ENCODE peak calls at places on chromosomes 12 and 14, in five cellular contexts. H, C, F, D and W are unnamed samples.

GRCh38 chr12:6868211-6869048 is 1.1 kb downstream of the TPI1 start:
- DNase-seq in F (peak; percentile 45), C (peak; percentile 20), D (no peak), H (no peak), W (peak; percentile 46)

GRCh38 chr14:21091784-21092146 is 6.7 kb downstream of the ZNF219 start:
- DNase-seq in H (no peak), C (no peak), D (no peak), F (no peak), W (peak; percentile 74)

GRCh38 chr12:91144053-91144452 is 32.8 kb upstream of the LUM start:
- DNase-seq in C (no peak), D (no peak), F (no peak), H (no peak), W (no peak)

GRCh38 chr14:104735830-104736642 is 12.0 kb downstream of the ADSS1 start:
- DNase-seq in H (no peak), D (no peak), C (no peak), F (no peak), W (peak; percentile 97)

GRCh38 chr12:126347421-126347820 is 1282.2 kb downstream of the AACS start:
- DNase-seq in H (no peak), F (peak; percentile 28), C (no peak), D (no peak), W (no peak)

GRCh38 chr12:44703311-44703910 is 172.7 kb downstream of the NELL2 start:
- DNase-seq in C (no peak), F (no peak), D (no peak), H (no peak), W (no peak)

GRCh38 chr12:30796508-30796780 is 41.7 kb upstream of the CAPRIN2 start:
- DNase-seq in F (peak; percentile 79), D (peak; percentile 77), H (peak; percentile 70), C (peak; percentile 66), W (no peak)

GRCh38 chr14:95137164-95137803 is 20.0 kb downstream of the DICER1 start:
- DNase-seq in C (no peak), F (no peak), D (no peak), H (no peak), W (no peak)

GRCh38 chr12:27337376-27337775 is 4.7 kb downstream of the BMAL2 start:
- DNase-seq in H (no peak), D (no peak), C (no peak), F (no peak), W (no peak)

GRCh38 chr14:104494483-104494882 is 85.1 kb upstream of the C14orf180 start:
- DNase-seq in F (no peak), C (no peak), H (no peak), D (no peak), W (no peak)

GRCh38 chr12:20364501-20364900 is 3.8 kb upstream of the PDE3A start:
- DNase-seq in F (no peak), H (no peak), D (no peak), C (no peak), W (no peak)

GRCh38 chr14:103594265-103594664 is 31.5 kb downstream of the COA8 start:
- DNase-seq in D (peak; percentile 49), H (peak; percentile 79), C (peak; percentile 71), F (peak; percentile 92), W (peak; percentile 82)

GRCh38 chr14:64604854-64605253 is 55.1 kb downstream of the PPP1R36 start:
- DNase-seq in C (no peak), H (peak; percentile 48), F (no peak), D (no peak), W (no peak)

GRCh38 chr14:59321184-59321952 is 132.9 kb downstream of the DAAM1 start:
- DNase-seq in D (no peak), H (peak; percentile 81), F (no peak), C (no peak), W (no peak)

GRCh38 chr14:33711761-33712160 is 239.1 kb downstream of the EGLN3 start:
- DNase-seq in H (no peak), C (no peak), F (no peak), D (peak; percentile 28), W (no peak)

GRCh38 chr12:49251357-49251756 is 13.5 kb upstream of the TUBA1C start:
- DNase-seq in C (no peak), D (no peak), F (no peak), H (no peak), W (no peak)

GRCh38 chr12:1374296-1374695 is 220.1 kb downstream of the FBXL14 start:
- DNase-seq in C (no peak), F (no peak), D (no peak), H (no peak), W (no peak)

GRCh38 chr12:10366875-10367274 is 23.0 kb downstream of the KLRK1 start:
- DNase-seq in F (no peak), D (no peak), H (no peak), C (no peak), W (no peak)

GRCh38 chr14:56145965-56146364 is 27.8 kb downstream of the PELI2 start:
- DNase-seq in D (no peak), H (peak; percentile 80), F (no peak), C (no peak), W (no peak)

GRCh38 chr12:10668526-10668925 is 5.3 kb downstream of the STYK1 start:
- DNase-seq in C (no peak), H (no peak), F (no peak), D (no peak), W (no peak)

GRCh38 chr12:100830003-100830795 is 35.6 kb downstream of the ANO4 start:
- DNase-seq in D (no peak), F (no peak), H (no peak), C (no peak), W (no peak)

GRCh38 chr12:83996671-83997070 is 915.9 kb downstream of the SLC6A15 start:
- DNase-seq in F (no peak), C (no peak), H (no peak), D (no peak), W (no peak)

GRCh38 chr12:33115716-33116115 is 219.1 kb upstream of the PKP2 start:
- DNase-seq in H (no peak), C (no peak), D (no peak), F (no peak), W (no peak)

GRCh38 chr12:109671482-109671881 is 42.1 kb upstream of the FAM222A start:
- DNase-seq in C (no peak), D (no peak), F (no peak), H (no peak), W (peak; percentile 19)

GRCh38 chr12:57887631-57888406 is 41.3 kb upstream of the CTDSP2 start:
- DNase-seq in H (peak; percentile 66), C (no peak), D (no peak), F (no peak), W (no peak)

GRCh38 chr14:20379743-20380142 is 33.6 kb downstream of the TEP1 start:
- DNase-seq in D (no peak), C (no peak), H (no peak), F (no peak), W (no peak)

GRCh38 chr12:1044697-1045096 is 53.7 kb downstream of the ERC1 start:
- DNase-seq in H (peak; percentile 55), C (no peak), F (no peak), D (no peak), W (no peak)

GRCh38 chr14:82398313-82398712 is 864.7 kb upstream of the SEL1L start:
- DNase-seq in D (no peak), F (no peak), H (no peak), C (no peak), W (no peak)

GRCh38 chr14:86404425-86404824 is 874.5 kb downstream of the FLRT2 start:
- DNase-seq in C (no peak), D (no peak), H (no peak), F (no peak), W (no peak)

GRCh38 chr14:45526715-45527549 is 273.9 kb upstream of the MIS18BP1 start:
- DNase-seq in H (no peak), C (peak; percentile 32), F (peak; percentile 81), D (peak; percentile 48), W (no peak)

GRCh38 chr14:30708157-30708556 is 86.0 kb downstream of the SCFD1 start:
- DNase-seq in C (no peak), D (no peak), H (no peak), F (peak; percentile 28), W (no peak)

DNA sequence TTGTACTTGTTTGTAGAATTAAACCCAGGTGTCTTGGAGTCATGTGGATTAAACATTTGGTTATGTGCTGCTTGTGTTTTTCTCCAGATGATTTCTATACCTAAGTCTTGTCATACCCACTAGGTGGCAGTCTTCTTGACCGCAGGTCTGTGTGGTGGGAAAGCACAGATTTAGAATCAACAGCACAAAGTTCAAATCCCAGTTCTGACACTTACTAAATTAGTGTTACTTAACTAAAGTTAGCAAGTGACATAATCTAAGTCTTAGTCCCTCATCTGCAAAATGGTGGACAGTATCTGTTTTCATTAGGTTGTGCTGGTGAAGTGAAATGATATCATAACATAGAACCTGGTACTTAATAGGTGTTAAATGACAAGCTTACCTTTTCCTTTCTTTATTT is 151.0 kb upstream of the ARHGAP5 start:
- DNase-seq in H (no peak), C (no peak), D (peak; percentile 22), F (peak; percentile 70), W (no peak)
- H3K9ac ChIP-seq in H (no peak overlapping the region), C (no peak overlapping the region), D (no peak overlapping the region), F (no peak overlapping the region), W (no peak overlapping the region)

GRCh38 chr12:68636268-68636667 is 25.6 kb downstream of the RAP1B start:
- DNase-seq in F (no peak), C (no peak), D (no peak), H (peak; percentile 76), W (no peak)
- H3K4me1 ChIP-seq in F (peaks cover 10% of the 10 kb centered on the region), C (no peaks in the 10 kb centered on the region), D (no peaks in the 10 kb centered on the region), H (peaks cover 10% of the 10 kb centered on the region), W (no peaks in the 10 kb centered on the region)

GRCh38 chr12:89230376-89231101 is 121.8 kb downstream of the DUSP6 start:
- DNase-seq in C (no peak), F (no peak), D (no peak), H (no peak), W (no peak)
- H3K9ac ChIP-seq in C (no peak overlapping the region), F (no peak overlapping the region), D (no peak overlapping the region), H (no peak overlapping the region), W (no peak overlapping the region)

GRCh38 chr12:113129664-113130456 is 5.7 kb downstream of the RASAL1 start:
- DNase-seq in C (no peak), D (no peak), F (no peak), H (no peak), W (no peak)

GRCh38 chr12:113128802-113129663 is 6.5 kb downstream of the RASAL1 start:
- DNase-seq in F (no peak), C (no peak), H (no peak), D (no peak), W (no peak)

GRCh38 chr12:113133036-113133435 is 2.5 kb downstream of the RASAL1 start:
- DNase-seq in C (no peak), D (no peak), H (no peak), F (no peak), W (no peak)

GRCh38 chr12:113130457-113131135 is 5.0 kb downstream of the RASAL1 start:
- DNase-seq in F (peak; percentile 56), C (no peak), H (no peak), D (no peak), W (peak; percentile 95)

DNA sequence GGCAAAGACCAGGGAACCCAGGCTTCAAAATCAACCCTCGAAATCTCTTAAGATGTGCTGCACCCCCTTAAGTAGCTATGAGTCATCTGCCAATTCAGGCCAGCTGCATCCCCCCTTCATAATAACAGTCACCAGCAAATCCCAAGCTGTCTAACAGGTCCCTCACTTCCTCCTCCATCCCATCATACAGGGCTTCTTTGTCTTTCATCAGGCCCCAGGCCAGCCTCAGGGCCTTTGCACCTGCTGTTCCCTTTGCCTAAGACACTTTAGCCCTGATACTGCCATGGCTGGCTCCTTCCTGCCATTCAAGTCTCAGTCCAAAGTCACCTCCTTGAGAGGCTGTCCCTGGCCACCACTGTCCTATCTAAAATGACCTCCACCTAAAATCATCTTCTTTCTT is 4.0 kb downstream of the RASAL1 start:
- DNase-seq in F (no peak), D (no peak), C (no peak), H (no peak), W (no peak)
- H3K4me1 ChIP-seq in F (peaks cover 15% of the 10 kb centered on the region), D (peaks cover 17% of the 10 kb centered on the region), C (no peaks in the 10 kb centered on the region), H (peaks cover 4% of the 10 kb centered on the region), W (peaks cover 6% of the 10 kb centered on the region)